ENCODE peak calls at places on chromosomes 2 and 18, in ten cellular contexts. B is Peyer's patch; F is PC-3; V is fibroblast of lung; T is pancreas; Q is type B pancreatic cell; I is psoas muscle; O is Calu3; Z is CD8-positive, alpha-beta T cell; U is foreskin fibroblast. Y is an unnamed sample.

GRCh38 chr2:36456227-36456788 is 100.7 kb downstream of the CRIM1 start:
- DNase-seq in Q (no peak), B (peak; percentile 59), U (peak; percentile 85), T (no peak), Z (no peak), V (peak; percentile 86), I (peak; percentile 81), F (no peak), O (no peak), Y (no peak)

GRCh38 chr2:208570851-208571763 is 164.5 kb downstream of the PTH2R start:
- DNase-seq in T (no peak), B (no peak), V (no peak), U (no peak), Q (no peak), F (no peak), Z (no peak), O (no peak), I (no peak), Y (no peak)

GRCh38 chr2:8251291-8251690 is 430.6 kb upstream of the ID2 start:
- DNase-seq in U (no peak), T (no peak), I (no peak), O (no peak), B (no peak), Z (no peak), F (no peak), Q (no peak), V (no peak), Y (no peak)

GRCh38 chr18:54405290-54405689 is 47.6 kb downstream of the C18orf54 start:
- DNase-seq in I (no peak), Q (no peak), T (no peak), F (peak; percentile 20), V (no peak), B (no peak), O (no peak), Z (no peak), U (no peak), Y (no peak)

GRCh38 chr2:84181927-84182326 is 277.2 kb downstream of the SUCLG1 start:
- DNase-seq in V (no peak), Z (no peak), B (no peak), I (no peak), O (no peak), T (no peak), U (no peak), F (no peak), Q (no peak), Y (no peak)

GRCh38 chr2:28252308-28252707 is 140.3 kb upstream of the FOSL2 start:
- DNase-seq in F (no peak), O (no peak), B (no peak), V (no peak), I (no peak), Z (no peak), U (no peak), T (no peak), Q (no peak), Y (no peak)

GRCh38 chr2:226794751-226795171 is 4.9 kb downstream of the IRS1 start:
- DNase-seq in B (no peak), Q (no peak), F (peak; percentile 55), T (no peak), O (no peak), U (peak; percentile 60), Z (peak; percentile 11), V (peak; percentile 90), I (no peak), Y (no peak)

GRCh38 chr2:39723497-39723896 is 55.6 kb downstream of the THUMPD2 start:
- DNase-seq in O (no peak), I (no peak), F (no peak), U (no peak), Q (no peak), Z (no peak), T (no peak), B (no peak), V (no peak), Y (no peak)

GRCh38 chr18:69586581-69586980 is 185.9 kb downstream of the DOK6 start:
- DNase-seq in Q (no peak), U (no peak), F (no peak), T (no peak), Z (no peak), I (no peak), V (no peak), B (no peak), O (no peak), Y (no peak)

GRCh38 chr18:69590150-69590549 is 189.5 kb downstream of the DOK6 start:
- DNase-seq in Z (no peak), F (peak; percentile 17), O (no peak), U (no peak), T (no peak), B (no peak), I (no peak), V (peak; percentile 4), Q (no peak), Y (no peak)

GRCh38 chr18:69585696-69586095 is 185.0 kb downstream of the DOK6 start:
- DNase-seq in T (no peak), O (no peak), I (no peak), Z (no peak), V (no peak), Q (no peak), U (no peak), B (no peak), F (no peak), Y (no peak)

GRCh38 chr18:69584429-69584828 is 183.7 kb downstream of the DOK6 start:
- DNase-seq in F (no peak), U (no peak), V (no peak), T (no peak), O (no peak), Q (no peak), B (no peak), I (no peak), Z (no peak), Y (no peak)

GRCh38 chr18:69588301-69588700 is 187.6 kb downstream of the DOK6 start:
- DNase-seq in Q (no peak), B (no peak), Z (no peak), F (peak; percentile 15), I (no peak), U (no peak), O (no peak), V (peak; percentile 11), T (no peak), Y (no peak)
- TF ChIP-seq CTCF in Q (peak; percentile 20), B (no peak), Z (no peak), F (peak; percentile 39), I (no peak), U (no peak), O (no peak), V (peak; percentile 9), T (no peak), Y (no peak)

GRCh38 chr2:53767405-53768232 is at the start of gene CHAC2:
- DNase-seq in T (peak; percentile 95), F (peak; percentile 87), O (peak; percentile 89), U (peak; percentile 74), V (peak; percentile 80), Q (peak; percentile 83), I (peak; percentile 94), B (peak; percentile 95), Z (peak; percentile 86), Y (peak; percentile 75)

GRCh38 chr2:53770264-53770663 is 2.7 kb downstream of the CHAC2 start:
- DNase-seq in I (no peak), Z (no peak), V (no peak), O (no peak), T (no peak), U (no peak), B (no peak), Q (no peak), F (peak; percentile 72), Y (no peak)

GRCh38 chr2:53768233-53768542 is 584 bp downstream of the CHAC2 start:
- DNase-seq in V (peak; percentile 44), B (no peak), Z (no peak), F (peak; percentile 58), O (no peak), Q (no peak), I (no peak), U (peak; percentile 36), T (no peak), Y (no peak)

GRCh38 chr2:53769318-53769945 is 1.8 kb downstream of the CHAC2 start:
- DNase-seq in O (no peak), Q (no peak), I (no peak), T (no peak), Z (peak; percentile 20), B (no peak), V (no peak), F (no peak), U (no peak), Y (no peak)

DNA sequence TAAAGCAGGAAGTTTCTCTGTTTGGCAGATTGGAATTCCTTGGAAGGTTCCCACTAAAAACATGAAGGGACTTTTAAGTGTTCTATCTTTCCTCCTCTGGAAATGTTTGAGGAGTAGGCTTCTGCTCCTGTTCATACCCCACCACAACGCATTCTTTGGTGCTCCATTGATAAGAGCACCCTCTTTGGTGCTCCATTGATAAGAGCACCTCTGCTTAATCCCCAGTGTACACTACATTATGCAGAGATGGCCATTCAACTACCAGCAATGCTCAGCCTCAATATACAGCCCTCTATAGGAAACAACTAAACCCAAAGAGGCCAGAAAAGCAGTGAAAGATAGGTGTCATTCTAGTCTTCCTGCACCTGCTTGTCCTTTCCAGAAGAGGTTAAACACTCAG is 1.9 kb upstream of the CHAC2 start:
- DNase-seq in Q (no peak), T (no peak), B (no peak), F (no peak), I (no peak), O (no peak), V (no peak), Z (no peak), U (no peak), Y (no peak)
- TF ChIP-seq CTCF in Q (no peak), T (no peak), B (no peak), F (no peak), I (no peak), O (no peak), V (no peak), Z (no peak), U (no peak), Y (no peak)

GRCh38 chr2:96265349-96265839 is 403 bp downstream of the TMEM127 start:
- DNase-seq in B (peak; percentile 75), U (no peak), F (no peak), I (no peak), T (peak; percentile 74), V (no peak), Q (peak; percentile 76), O (peak; percentile 43), Z (peak; percentile 54), Y (peak; percentile 42)

GRCh38 chr2:96264086-96264485 is 1.7 kb downstream of the TMEM127 start:
- DNase-seq in B (no peak), Q (no peak), T (no peak), Z (no peak), I (no peak), U (peak; percentile 31), O (no peak), F (no peak), V (no peak), Y (no peak)

GRCh38 chr2:96267159-96267971 is 1.3 kb downstream of the CIAO1 start:
- DNase-seq in O (peak; percentile 55), U (no peak), B (peak; percentile 72), V (peak; percentile 30), T (no peak), Z (peak; percentile 61), Q (no peak), F (peak; percentile 52), I (peak; percentile 12), Y (peak; percentile 26)

GRCh38 chr2:96264656-96265348 is 995 bp downstream of the TMEM127 start:
- DNase-seq in V (peak; percentile 38), B (peak; percentile 64), I (peak; percentile 69), Q (no peak), F (no peak), U (no peak), T (no peak), O (peak; percentile 46), Z (peak; percentile 49), Y (peak; percentile 28)

DNA sequence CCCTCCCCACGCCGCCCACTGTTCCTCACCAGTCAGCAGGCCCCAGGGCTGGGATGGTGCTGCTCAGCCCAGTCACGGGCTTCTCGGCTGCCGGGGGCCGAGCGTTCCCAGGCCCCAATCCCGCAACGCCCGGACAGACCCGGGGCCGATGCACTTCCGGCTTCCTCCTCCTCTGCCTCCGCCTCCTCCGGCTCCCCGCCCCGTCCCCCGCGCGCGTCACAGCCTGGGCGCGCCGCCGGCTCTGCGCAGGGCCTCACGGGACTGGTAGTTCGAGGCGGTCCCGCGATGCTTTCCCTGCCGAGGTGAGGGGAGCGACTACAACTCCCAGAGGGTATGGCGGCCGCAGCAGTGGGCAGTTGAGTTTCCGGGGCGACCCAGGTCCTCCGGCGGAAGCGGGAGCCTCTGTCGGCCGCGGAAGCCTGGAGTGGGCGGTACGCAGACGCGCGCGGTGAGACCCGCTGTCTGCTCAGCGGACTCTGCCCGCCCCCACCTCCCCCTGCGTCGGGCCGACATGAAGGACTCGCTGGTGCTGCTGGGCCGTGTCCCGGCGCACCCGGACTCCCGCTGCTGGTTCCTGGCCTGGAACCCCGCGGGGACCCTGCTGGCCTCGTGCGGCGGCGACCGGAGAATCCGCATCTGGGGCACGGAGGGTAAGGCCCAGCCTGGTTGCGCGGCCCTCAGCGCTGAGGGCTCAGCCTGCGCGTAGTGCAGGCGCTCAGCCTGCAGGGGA is at the start of the genes CIAO1 and TMEM127:
- DNase-seq in V (peak; percentile 97), U (peak; percentile 98), B (peak; percentile 99), F (peak; percentile 98), O (peak; percentile 98), Z (peak; percentile 97), T (peak; percentile 98), Q (peak; percentile 99), I (peak; percentile 99), Y (peak; percentile 95)
- TF ChIP-seq CTCF in V (peak; percentile 29), U (peak; percentile 35), B (peak; percentile 14), F (peak; percentile 20), O (no peak), Z (no peak), T (no peak), Q (peak; percentile 70), I (peak; percentile 14), Y (peak; percentile 58)

GRCh38 chr2:233915133-233915532 is 2.0 kb upstream of the TRPM8 start:
- DNase-seq in F (peak; percentile 47), I (no peak), O (no peak), Z (no peak), Q (no peak), B (no peak), U (no peak), T (no peak), V (no peak), Y (no peak)
- TF ChIP-seq CTCF in F (peak; percentile 58), I (no peak), O (no peak), Z (no peak), Q (peak; percentile 49), B (no peak), U (no peak), T (no peak), V (peak; percentile 12), Y (peak; percentile 46)